ENCODE peak calls at places on chromosomes 16 and 17, in seven cellular contexts. M is stimulated activated CD8-positive, alpha-beta memory T cell treated with anti-CD3 and anti-CD28 coated beads, Interleukin-15, amount 100 ng/mL, for 24 hours; K is HEK293T; I is activated CD4-positive, alpha-beta T cell treated with anti-CD3 and anti-CD28 coated beads for 24 hours; B is posterior cingulate gyrus; X is LoVo; S is M059J. H is an unnamed sample.

GRCh38 chr17:60354223-60354622 is 37.7 kb downstream of the USP32 start:
- DNase-seq in M (no peak), K (no peak), I (no peak), B (no peak), X (no peak), S (peak), H (peak)

GRCh38 chr17:76657505-76658386 is 14.2 kb upstream of the ST6GALNAC1 start:
- DNase-seq in M (no peak), K (no peak), I (no peak), B (no peak), X (no peak), S (no peak), H (no peak)

GRCh38 chr17:850828-851759 is 68.9 kb downstream of the MRM3 start:
- DNase-seq in M (no peak), K (no peak), I (no peak), B (no peak), X (no peak), S (no peak), H (no peak)

GRCh38 chr17:82645516-82645915 is 2.7 kb downstream of the WDR45B start:
- DNase-seq in M (no peak), K (no peak), I (no peak), B (no peak), X (no peak), S (no peak), H (peak)

GRCh38 chr17:67020293-67020766 is 24.0 kb upstream of the CACNG1 start:
- DNase-seq in M (no peak), K (no peak), I (no peak), B (peak), X (no peak), S (no peak), H (no peak)

GRCh38 chr17:60724647-60725046 is 47.0 kb downstream of the BCAS3 start:
- DNase-seq in M (no peak), K (no peak), I (no peak), B (no peak), X (no peak), S (no peak), H (no peak)

GRCh38 chr17:21278304-21279197 is 6.0 kb upstream of the MAP2K3 start:
- DNase-seq in M (no peak), K (no peak), I (no peak), B (no peak), X (peak), S (no peak), H (peak)

GRCh38 chr17:19347323-19348080 is 15.0 kb downstream of the B9D1 start:
- DNase-seq in M (no peak), K (no peak), I (no peak), B (no peak), X (no peak), S (no peak), H (no peak)

GRCh38 chr17:78343099-78343432 is 16.8 kb downstream of the SOCS3 start:
- DNase-seq in M (no peak), K (no peak), I (no peak), B (no peak), X (no peak), S (peak), H (peak)

GRCh38 chr17:64077409-64077808 is 52.5 kb downstream of the ERN1 start:
- DNase-seq in M (no peak), K (no peak), I (no peak), B (no peak), X (no peak), S (no peak), H (peak)

GRCh38 chr16:70395345-70395901 is 43.5 kb downstream of the ST3GAL2 start:
- DNase-seq in M (peak), K (peak), I (peak), B (peak), X (peak), S (peak), H (peak)

GRCh38 chr17:62658136-62658535 is 30.7 kb downstream of the MRC2 start:
- DNase-seq in M (no peak), K (no peak), I (no peak), B (no peak), X (no peak), S (no peak), H (no peak)

GRCh38 chr17:31061678-31062077 is 33.1 kb upstream of the NF1 start:
- DNase-seq in M (no peak), K (no peak), I (no peak), B (no peak), X (no peak), S (no peak), H (no peak)

GRCh38 chr17:68033636-68034451 is 1.7 kb upstream of the KPNA2 start:
- DNase-seq in M (no peak), K (peak), I (no peak), B (no peak), X (peak), S (peak), H (peak)

GRCh38 chr16:56246051-56246817 is 54.9 kb downstream of the GNAO1 start:
- DNase-seq in M (no peak), K (no peak), I (no peak), B (peak), X (no peak), S (peak), H (peak)

GRCh38 chr17:66228887-66229782 is at the start of gene APOH:
- DNase-seq in M (no peak), K (no peak), I (no peak), B (no peak), X (peak), S (no peak), H (no peak)

GRCh38 chr16:27449434-27450188 is 47.6 kb downstream of the IL21R start:
- DNase-seq in M (peak), K (no peak), I (peak), B (no peak), X (no peak), S (no peak), H (no peak)

H was measured in PC-3.